ENCODE peak calls at places on chromosomes 4 and X, in four cellular contexts. C, F, K and V are unnamed samples.

GRCh38 chrX:30593435-30594200 is 16.1 kb upstream of the TASL start:
- DNase-seq in C (no peak), K (no peak), F (no peak), V (no peak)

GRCh38 chr4:174154455-174154854 is 129.0 kb downstream of the FBXO8 start:
- DNase-seq in K (no peak), C (no peak), F (no peak), V (no peak)

GRCh38 chrX:65723706-65724105 is 56.3 kb downstream of the MSN start:
- DNase-seq in K (peak; percentile 74), F (no peak), C (no peak), V (no peak)

GRCh38 chr4:89358935-89359364 is 51.4 kb upstream of the GPRIN3 start:
- DNase-seq in K (no peak), C (no peak), F (no peak), V (no peak)

GRCh38 chrX:29478336-29479069 is 736.9 kb upstream of the MAGEB2 start:
- DNase-seq in F (peak; percentile 12), K (peak; percentile 51), C (no peak), V (no peak)

GRCh38 chr4:107780665-107781064 is 44.1 kb upstream of the SGMS2 start:
- DNase-seq in F (no peak), K (no peak), C (peak; percentile 11), V (no peak)

GRCh38 chr4:134610172-134610571 is 408.6 kb upstream of the PABPC4L start:
- DNase-seq in F (no peak), C (no peak), K (no peak), V (no peak)

GRCh38 chrX:1165535-1166196 is 46.8 kb downstream of the CRLF2 start:
- DNase-seq in C (no peak), F (no peak), K (no peak), V (no peak)

GRCh38 chrX:46140272-46140671 is 404.9 kb downstream of the ZNF674 start:
- DNase-seq in C (peak; percentile 13), F (no peak), K (no peak), V (no peak)

GRCh38 chr4:116361782-116362181 is 723.6 kb downstream of the TRAM1L1 start:
- DNase-seq in F (no peak), C (no peak), K (no peak), V (no peak)

GRCh38 chr4:116362603-116363002 is 722.8 kb downstream of the TRAM1L1 start:
- DNase-seq in K (no peak), C (no peak), F (no peak), V (no peak)

GRCh38 chr4:116357758-116358157 is 727.6 kb downstream of the TRAM1L1 start:
- DNase-seq in K (no peak), C (peak; percentile 24), F (no peak), V (no peak)

GRCh38 chr4:116358633-116359222 is 726.6 kb downstream of the TRAM1L1 start:
- DNase-seq in F (peak; percentile 39), K (peak; percentile 44), C (peak; percentile 63), V (peak; percentile 16)
- TF ChIP-seq SPI1 in F (no peak), K (no peak), C (no peak), V (no peak)

GRCh38 chrX:153827016-153827415 is 3.3 kb downstream of the PDZD4 start:
- DNase-seq in C (no peak), K (no peak), F (no peak), V (no peak)
- TF ChIP-seq SPI1 in C (no peak), K (no peak), F (no peak), V (no peak)

GRCh38 chrX:2342878-2343277 is 157.9 kb downstream of the DHRSX start:
- DNase-seq in C (no peak), K (no peak), F (no peak), V (no peak)
- TF ChIP-seq SPI1 in C (no peak), K (no peak), F (no peak), V (no peak)

DNA sequence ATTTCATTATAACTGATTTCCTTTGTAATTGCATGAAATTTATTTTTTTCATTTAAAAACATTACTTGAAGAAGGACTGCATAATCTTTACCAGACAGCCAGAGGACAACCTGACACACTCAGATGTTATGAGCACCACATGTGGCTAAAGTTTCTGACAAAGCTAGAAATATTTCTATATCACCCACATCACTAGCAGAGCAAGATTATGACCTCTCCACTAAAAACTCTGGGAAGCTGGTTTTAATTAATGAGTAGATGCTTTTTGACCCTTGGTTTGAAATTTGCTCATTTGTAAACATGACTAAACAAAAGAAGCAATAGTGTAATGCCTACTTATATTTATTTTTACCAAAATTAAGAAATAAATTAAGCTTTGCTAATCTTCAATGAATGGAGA is 661.5 kb upstream of the EPHA5 start:
- DNase-seq in C (no peak), K (no peak), F (no peak), V (no peak)
- TF ChIP-seq SPI1 in C (no peak), K (no peak), F (no peak), V (no peak)